ENCODE peak calls at places on chromosomes 3 and 15, in nine cellular contexts. L is neural crest cell; J is heart left ventricle; Q is PC-3; O is CD8-positive, alpha-beta T cell; R is AG04450; W is AG04449; U is right lobe of liver; I is WERI-Rb-1. B is an unnamed sample.

GRCh38 chr15:81074773-81075172 is 59.3 kb upstream of the CFAP161 start:
- DNase-seq in R (no peak), Q (no peak), U (no peak), O (no peak), I (no peak), J (no peak), W (no peak), L (no peak), B (no peak)

GRCh38 chr3:24688446-24689148 is 193.9 kb upstream of the THRB start:
- DNase-seq in U (no peak), R (no peak), Q (peak), W (no peak), L (no peak), O (no peak), I (no peak), J (no peak), B (no peak)

GRCh38 chr3:149603126-149604074 is 54.4 kb downstream of the WWTR1 start:
- DNase-seq in W (no peak), I (no peak), L (no peak), Q (no peak), O (no peak), U (no peak), J (no peak), R (no peak), B (peak)

GRCh38 chr15:20358066-20358780 is 183.4 kb downstream of the GOLGA6L6 start:
- DNase-seq in Q (no peak), R (no peak), U (peak), O (no peak), J (peak), I (peak), L (no peak), W (no peak), B (no peak)

GRCh38 chr3:39849992-39850706 is 40.7 kb downstream of the MYRIP start:
- DNase-seq in I (no peak), W (no peak), L (no peak), Q (no peak), U (no peak), R (no peak), J (no peak), O (no peak), B (no peak)

GRCh38 chr3:14480207-14481017 is 59.7 kb downstream of the GRIP2 start:
- DNase-seq in L (no peak), R (peak), I (no peak), U (no peak), J (no peak), O (no peak), W (no peak), Q (no peak), B (peak)

GRCh38 chr3:31311571-31311970 is 221.2 kb upstream of the STT3B start:
- DNase-seq in R (no peak), I (no peak), J (no peak), U (no peak), L (no peak), W (no peak), Q (no peak), O (no peak), B (no peak)

GRCh38 chr15:99443056-99443756 is 122.6 kb upstream of the MEF2A start:
- DNase-seq in R (no peak), U (no peak), W (no peak), J (no peak), I (no peak), O (no peak), L (no peak), Q (no peak), B (no peak)

GRCh38 chr3:153970735-153971347 is 150.3 kb upstream of the ARHGEF26 start:
- DNase-seq in L (no peak), R (no peak), Q (peak), J (no peak), O (no peak), I (no peak), W (no peak), U (no peak), B (peak)

GRCh38 chr3:54835701-54836100 is 92.2 kb downstream of the LRTM1 start:
- DNase-seq in L (no peak), J (no peak), U (no peak), I (no peak), W (no peak), O (no peak), R (no peak), Q (no peak), B (no peak)

GRCh38 chr3:4722103-4722502 is 229.0 kb downstream of the ITPR1 start:
- DNase-seq in W (no peak), Q (peak), J (no peak), R (no peak), L (no peak), I (peak), U (peak), O (no peak), B (peak)

GRCh38 chr3:11245276-11245675 is 26.9 kb upstream of the ATG7 start:
- DNase-seq in J (no peak), L (no peak), U (no peak), I (no peak), R (no peak), O (no peak), Q (no peak), W (no peak), B (no peak)

GRCh38 chr15:72216079-72216478 is 14.9 kb downstream of the PKM start:
- DNase-seq in W (no peak), R (no peak), L (no peak), J (no peak), Q (no peak), U (no peak), I (no peak), O (no peak), B (no peak)

GRCh38 chr15:99211926-99212325 is 37.5 kb downstream of the TTC23 start:
- DNase-seq in J (no peak), W (no peak), O (no peak), L (no peak), R (no peak), I (no peak), Q (no peak), U (no peak), B (peak)

GRCh38 chr3:25169146-25169545 is 258.9 kb upstream of the RARB start:
- DNase-seq in I (no peak), L (no peak), R (no peak), J (no peak), U (no peak), Q (no peak), W (no peak), O (no peak), B (no peak)

GRCh38 chr15:90891346-90891949 is 7.1 kb downstream of the FES start:
- DNase-seq in L (no peak), Q (no peak), I (no peak), J (no peak), O (no peak), U (peak), R (no peak), W (no peak), B (no peak)

GRCh38 chr15:90892498-90893174 is 8.3 kb downstream of the FES start:
- DNase-seq in U (peak), R (no peak), O (no peak), Q (no peak), W (no peak), L (no peak), I (no peak), J (peak), B (no peak)

GRCh38 chr15:90892023-90892422 is 7.7 kb downstream of the FES start:
- DNase-seq in O (no peak), Q (no peak), I (no peak), J (peak), W (no peak), U (peak), R (no peak), L (no peak), B (no peak)

GRCh38 chr15:90895571-90896117 is 7.5 kb upstream of the MAN2A2 start:
- DNase-seq in L (peak), R (no peak), Q (no peak), W (no peak), I (peak), U (peak), J (peak), O (no peak), B (no peak)

DNA sequence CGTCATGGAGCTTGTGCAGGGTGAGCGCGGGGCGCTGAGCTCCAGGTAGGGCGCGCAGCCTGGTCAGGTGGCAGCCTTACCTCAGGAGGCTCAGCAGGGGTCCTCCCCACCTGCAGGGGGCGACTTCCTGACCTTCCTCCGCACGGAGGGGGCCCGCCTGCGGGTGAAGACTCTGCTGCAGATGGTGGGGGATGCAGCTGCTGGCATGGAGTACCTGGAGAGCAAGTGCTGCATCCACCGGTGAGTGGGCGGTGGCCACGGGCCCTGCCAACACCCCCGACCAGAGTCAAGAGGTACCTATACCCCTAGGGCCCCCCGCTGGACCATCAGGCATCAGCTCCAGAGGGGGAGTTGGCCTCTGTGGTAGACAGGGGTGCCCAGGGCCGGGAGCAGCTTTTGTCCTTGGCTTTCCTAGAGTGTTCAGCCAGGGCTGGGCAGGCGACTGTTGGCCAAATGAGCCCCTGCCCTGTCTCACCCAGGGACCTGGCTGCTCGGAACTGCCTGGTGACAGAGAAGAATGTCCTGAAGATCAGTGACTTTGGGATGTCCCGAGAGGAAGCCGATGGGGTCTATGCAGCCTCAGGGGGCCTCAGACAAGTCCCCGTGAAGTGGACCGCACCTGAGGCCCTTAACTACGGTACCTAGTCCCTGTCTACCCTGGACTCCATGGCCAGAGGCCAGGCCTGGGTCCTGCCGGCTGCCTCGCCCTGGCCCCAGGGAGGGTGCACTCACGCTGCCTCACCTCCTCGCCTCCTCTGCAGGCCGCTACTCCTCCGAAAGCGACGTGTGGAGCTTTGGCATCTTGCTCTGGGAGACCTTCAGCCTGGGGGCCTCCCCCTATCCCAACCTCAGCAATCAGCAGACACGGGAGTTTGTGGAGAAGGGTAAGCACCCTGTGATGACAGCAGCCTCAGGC is 9.1 kb downstream of the FES start:
- DNase-seq in I (no peak), R (no peak), L (no peak), Q (no peak), U (peak), O (no peak), W (no peak), J (no peak), B (no peak)
- TF ChIP-seq CTCF in I (peak), R (peak), L (no peak), Q (peak), U (no peak), O (no peak), W (no peak), J (no peak), B (no peak)

DNA sequence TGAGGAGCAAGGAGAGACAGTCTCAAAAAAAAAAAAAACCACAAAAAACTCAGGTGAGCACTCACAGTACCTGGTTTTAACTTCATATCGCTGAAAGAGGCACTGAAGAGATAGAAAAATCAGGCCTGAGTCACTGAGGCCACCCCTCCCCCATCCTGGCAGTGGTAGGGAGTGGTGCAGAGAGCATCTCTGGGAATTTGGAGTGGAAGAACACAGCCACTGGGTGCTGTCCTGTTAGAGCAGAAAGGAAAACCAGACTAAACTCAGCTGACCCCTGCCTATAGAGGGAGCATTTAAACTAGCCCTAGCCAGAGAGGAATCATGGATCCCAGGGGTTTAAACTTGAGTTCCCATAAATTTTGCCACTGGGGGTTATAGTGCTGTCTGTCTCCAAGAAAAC is 22.2 kb upstream of the DNAJC13 start:
- DNase-seq in I (no peak), Q (no peak), W (no peak), J (no peak), L (no peak), U (no peak), O (no peak), R (no peak), B (no peak)
- TF ChIP-seq CTCF in I (no peak), Q (no peak), W (no peak), J (no peak), L (no peak), U (no peak), O (no peak), R (no peak), B (no peak)

DNA sequence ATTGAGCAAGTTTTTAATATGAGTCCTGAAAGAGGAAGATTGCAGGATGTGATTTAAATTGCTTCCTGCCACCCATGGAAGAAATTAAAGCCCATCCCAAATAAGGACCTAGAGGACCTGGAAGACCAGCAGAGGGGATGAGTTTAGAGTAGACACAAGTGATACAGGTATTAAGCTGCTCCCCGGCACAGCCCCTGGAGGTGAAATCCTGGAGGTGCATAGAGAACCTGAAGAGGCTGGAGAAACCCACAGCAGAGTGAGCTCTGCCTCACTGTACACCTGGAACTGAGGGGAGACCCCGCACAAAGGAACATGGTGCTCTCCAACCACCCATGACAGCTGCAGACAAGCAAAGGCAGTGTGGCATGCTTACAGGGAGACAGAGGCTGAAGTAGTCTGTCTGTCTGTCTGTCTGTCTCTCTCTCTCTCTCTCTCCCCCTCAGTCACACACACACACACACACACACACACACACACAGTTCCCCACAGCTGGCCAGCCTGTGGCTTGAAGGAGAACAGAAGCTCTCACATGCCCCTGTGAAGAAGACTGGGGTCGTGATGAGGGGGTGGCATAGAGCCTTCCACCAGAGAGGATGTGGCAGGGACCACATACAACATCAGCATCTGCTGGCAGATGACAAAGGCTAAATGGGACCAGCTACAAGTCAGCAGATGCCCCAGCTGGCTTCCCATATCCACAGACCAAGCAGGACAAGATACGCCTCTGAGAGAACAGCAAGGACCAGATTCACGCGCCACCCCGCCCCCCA is 38.1 kb downstream of the FSIP1 start:
- DNase-seq in Q (no peak), I (no peak), W (no peak), R (no peak), L (no peak), J (peak), U (no peak), O (no peak), B (no peak)
- TF ChIP-seq CTCF in Q (no peak), I (no peak), W (no peak), R (no peak), L (no peak), J (no peak), U (no peak), O (no peak), B (no peak)

GRCh38 chr15:33621156-33621555 is 310.4 kb downstream of the RYR3 start:
- DNase-seq in W (no peak), J (no peak), L (no peak), U (no peak), Q (no peak), R (no peak), O (no peak), I (no peak), B (peak)

GRCh38 chr15:33618300-33618699 is 307.5 kb downstream of the RYR3 start:
- DNase-seq in J (no peak), Q (no peak), U (no peak), I (no peak), R (no peak), W (no peak), L (no peak), O (no peak), B (no peak)

GRCh38 chr15:33623010-33623409 is 312.2 kb downstream of the RYR3 start:
- DNase-seq in I (no peak), R (no peak), J (no peak), L (no peak), Q (no peak), U (no peak), W (no peak), O (no peak), B (no peak)
- TF ChIP-seq CTCF in I (peak), R (no peak), J (no peak), L (peak), Q (peak), U (no peak), W (no peak), O (no peak), B (no peak)

DNA sequence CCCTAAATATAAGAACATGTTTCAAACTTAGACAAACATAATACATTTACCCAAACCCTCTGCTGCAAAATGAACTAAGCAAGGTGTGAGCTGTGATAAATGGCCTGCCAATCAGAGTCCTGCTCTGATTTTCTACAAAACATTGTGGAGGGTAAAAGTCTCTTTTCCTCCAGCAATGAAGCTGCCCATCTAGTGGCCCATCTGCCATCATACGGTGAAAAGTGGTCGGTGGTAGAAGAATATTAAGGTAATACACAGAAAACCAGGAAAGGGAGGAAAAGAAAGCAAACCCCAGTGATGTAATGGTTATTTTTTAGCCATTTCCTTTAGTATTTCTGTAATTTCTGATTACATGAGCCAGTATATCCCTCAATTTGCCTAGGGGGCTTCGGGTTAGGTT is 838.1 kb downstream of the TBL1XR1 start:
- DNase-seq in R (no peak), L (no peak), J (no peak), Q (no peak), W (no peak), I (no peak), U (no peak), O (no peak), B (no peak)
- TF ChIP-seq CTCF in R (no peak), L (peak), J (no peak), Q (peak), W (no peak), I (peak), U (no peak), O (no peak), B (no peak)

DNA sequence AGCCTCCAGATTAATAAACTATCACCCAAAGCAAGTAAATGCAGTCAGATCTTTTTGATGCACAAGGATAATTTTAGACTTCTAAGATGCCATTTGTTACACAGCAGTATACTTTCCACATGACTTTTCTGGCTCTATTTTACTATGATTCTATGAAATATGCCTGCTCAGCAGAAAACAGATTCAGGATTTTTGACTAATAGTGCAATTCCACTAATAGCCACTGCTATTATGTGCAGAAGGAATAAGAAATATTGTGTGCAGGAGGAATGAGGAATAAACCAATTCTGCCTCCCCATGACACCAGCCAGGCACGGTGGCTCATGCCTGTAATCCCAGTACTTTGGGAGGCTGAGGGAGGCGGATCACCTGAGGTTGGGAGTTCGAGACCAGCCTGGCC is 11.5 kb upstream of the SPPL2A start:
- DNase-seq in R (no peak), W (no peak), L (no peak), Q (no peak), U (no peak), J (no peak), O (no peak), I (no peak), B (no peak)
- TF ChIP-seq CTCF in R (peak), W (no peak), L (peak), Q (peak), U (no peak), J (no peak), O (no peak), I (no peak), B (peak)